ENCODE peak calls at places on chromosomes 6 and 20, in four cellular contexts. One of them, this sample, is unnamed.

GRCh38 chr20:32822189-32822588 is 2.4 kb downstream of the MAPRE1 start:
- DNase-seq in NB4: no peak
- DNase-seq in HepG2: no peak
- DNase-seq in A549: no peak
- DNase-seq in this sample: no peak

GRCh38 chr20:13784893-13785715 is at the start of the genes ESF1 and NDUFAF5:
- DNase-seq in NB4: peak
- DNase-seq in HepG2: peak
- DNase-seq in A549: peak
- DNase-seq in this sample: peak

GRCh38 chr6:125986956-125987617 is 747 bp downstream of the TRMT11 start:
- DNase-seq in NB4: peak
- DNase-seq in HepG2: peak
- DNase-seq in A549: peak
- DNase-seq in this sample: no peak

GRCh38 chr6:20197251-20197650 is 15.0 kb downstream of the MBOAT1 start:
- DNase-seq in NB4: no peak
- DNase-seq in HepG2: no peak
- DNase-seq in A549: no peak
- DNase-seq in this sample: no peak

GRCh38 chr6:168277274-168277669 is 42.3 kb downstream of the DACT2 start:
- DNase-seq in NB4: no peak
- DNase-seq in HepG2: no peak
- DNase-seq in A549: no peak
- DNase-seq in this sample: no peak

GRCh38 chr6:120786256-120786655 is 548.0 kb downstream of the TBC1D32 start:
- DNase-seq in NB4: no peak
- DNase-seq in HepG2: no peak
- DNase-seq in A549: no peak
- DNase-seq in this sample: no peak

GRCh38 chr6:135451617-135452190 is 45.8 kb downstream of the AHI1 start:
- DNase-seq in NB4: peak
- DNase-seq in HepG2: peak
- DNase-seq in A549: no peak
- DNase-seq in this sample: no peak

GRCh38 chr6:121584591-121585369 is 149.3 kb downstream of the GJA1 start:
- DNase-seq in NB4: no peak
- DNase-seq in HepG2: no peak
- DNase-seq in A549: no peak
- DNase-seq in this sample: no peak

GRCh38 chr6:77786935-77787629 is 134.2 kb downstream of the MEI4 start:
- DNase-seq in NB4: no peak
- DNase-seq in HepG2: no peak
- DNase-seq in A549: no peak
- DNase-seq in this sample: no peak

GRCh38 chr20:40293740-40294139 is 395.3 kb downstream of the MAFB start:
- DNase-seq in NB4: no peak
- DNase-seq in HepG2: no peak
- DNase-seq in A549: no peak
- DNase-seq in this sample: no peak

GRCh38 chr6:34658605-34659218 is 37.9 kb downstream of the ILRUN start:
- DNase-seq in NB4: no peak
- DNase-seq in HepG2: no peak
- DNase-seq in A549: no peak
- DNase-seq in this sample: no peak

GRCh38 chr6:13139119-13139518 is 189.2 kb downstream of the TBC1D7 start:
- DNase-seq in NB4: no peak
- DNase-seq in HepG2: no peak
- DNase-seq in A549: no peak
- DNase-seq in this sample: no peak

GRCh38 chr6:113082691-113083090 is 735.6 kb downstream of the RFPL4B start:
- DNase-seq in NB4: no peak
- DNase-seq in HepG2: no peak
- DNase-seq in A549: no peak
- DNase-seq in this sample: no peak

GRCh38 chr6:37011656-37012378 is 6.4 kb downstream of the FGD2 start:
- DNase-seq in NB4: peak
- DNase-seq in HepG2: no peak
- DNase-seq in A549: no peak
- DNase-seq in this sample: no peak

GRCh38 chr20:60565093-60565492 is 606.9 kb downstream of the CDH26 start:
- DNase-seq in NB4: no peak
- DNase-seq in HepG2: no peak
- DNase-seq in A549: no peak
- DNase-seq in this sample: no peak

GRCh38 chr6:123316733-123317323 is 319.9 kb downstream of the TRDN start:
- DNase-seq in NB4: peak
- DNase-seq in HepG2: peak
- DNase-seq in A549: no peak
- DNase-seq in this sample: no peak

GRCh38 chr6:91626935-91627334 is 1040.1 kb upstream of the MAP3K7 start:
- DNase-seq in NB4: no peak
- DNase-seq in HepG2: no peak
- DNase-seq in A549: no peak
- DNase-seq in this sample: no peak

GRCh38 chr6:307874-308273 is 15.6 kb downstream of the DUSP22 start:
- DNase-seq in NB4: no peak
- DNase-seq in HepG2: no peak
- DNase-seq in A549: no peak
- DNase-seq in this sample: peak

GRCh38 chr6:139970591-139970991 is 596.1 kb upstream of the CITED2 start:
- DNase-seq in NB4: no peak
- DNase-seq in HepG2: no peak
- DNase-seq in A549: no peak
- DNase-seq in this sample: no peak

GRCh38 chr6:10205120-10205519 is 209.8 kb downstream of the TFAP2A start:
- DNase-seq in NB4: peak
- DNase-seq in HepG2: no peak
- DNase-seq in A549: no peak
- DNase-seq in this sample: no peak

GRCh38 chr20:35597186-35597585 is 18.4 kb upstream of the SPAG4 start:
- DNase-seq in NB4: no peak
- DNase-seq in HepG2: no peak
- DNase-seq in A549: no peak
- DNase-seq in this sample: no peak

GRCh38 chr6:126657556-126658129 is 317.7 kb downstream of the CENPW start:
- DNase-seq in NB4: peak
- DNase-seq in HepG2: peak
- DNase-seq in A549: peak
- DNase-seq in this sample: no peak

GRCh38 chr20:49459684-49460083 is 22.8 kb downstream of the KCNB1 start:
- DNase-seq in NB4: no peak
- DNase-seq in HepG2: no peak
- DNase-seq in A549: no peak
- DNase-seq in this sample: no peak

GRCh38 chr6:37826188-37826587 is 6.7 kb downstream of the ZFAND3 start:
- DNase-seq in NB4: no peak
- DNase-seq in HepG2: no peak
- DNase-seq in A549: no peak
- DNase-seq in this sample: no peak

GRCh38 chr6:53326372-53327016 is 22.3 kb downstream of the ELOVL5 start:
- DNase-seq in NB4: peak
- DNase-seq in HepG2: no peak
- DNase-seq in A549: peak
- DNase-seq in this sample: no peak

GRCh38 chr20:23212482-23212881 is 126.4 kb upstream of the CD93 start:
- DNase-seq in NB4: no peak
- DNase-seq in HepG2: no peak
- DNase-seq in A549: no peak
- DNase-seq in this sample: peak

GRCh38 chr6:108841377-108841855 is 6.8 kb upstream of the ARMC2 start:
- DNase-seq in NB4: peak
- DNase-seq in HepG2: no peak
- DNase-seq in A549: no peak
- DNase-seq in this sample: no peak

GRCh38 chr6:151448623-151449022 is 3.3 kb downstream of the RMND1 start:
- DNase-seq in NB4: peak
- DNase-seq in HepG2: no peak
- DNase-seq in A549: no peak
- DNase-seq in this sample: no peak

GRCh38 chr6:15443119-15443518 is 197.2 kb downstream of the JARID2 start:
- DNase-seq in NB4: peak
- DNase-seq in HepG2: no peak
- DNase-seq in A549: no peak
- DNase-seq in this sample: no peak
- TF ChIP-seq CTCF in NB4: no peak
- TF ChIP-seq CTCF in HepG2: no peak
- TF ChIP-seq CTCF in A549: no peak
- TF ChIP-seq CTCF in this sample: no peak

GRCh38 chr20:59159091-59159821 is 4.4 kb upstream of the ZNF831 start:
- DNase-seq in NB4: no peak
- DNase-seq in HepG2: no peak
- DNase-seq in A549: no peak
- DNase-seq in this sample: peak
- H3K4me3 ChIP-seq in NB4: no peak
- H3K4me3 ChIP-seq in HepG2: no peak
- H3K4me3 ChIP-seq in A549: no peak
- H3K4me3 ChIP-seq in this sample: no peak

GRCh38 chr6:31727717-31728671 is 1.1 kb downstream of the DDAH2 start:
- DNase-seq in NB4: no peak
- DNase-seq in HepG2: no peak
- DNase-seq in A549: no peak
- DNase-seq in this sample: no peak

GRCh38 chr6:31729515-31729978 is 448 bp upstream of the DDAH2 start:
- DNase-seq in NB4: peak
- DNase-seq in HepG2: peak
- DNase-seq in A549: peak
- DNase-seq in this sample: peak

GRCh38 chr6:31729979-31730630 is 1.0 kb upstream of the DDAH2 start:
- DNase-seq in NB4: peak
- DNase-seq in HepG2: peak
- DNase-seq in A549: peak
- DNase-seq in this sample: peak

GRCh38 chr6:31730631-31731086 is 1.6 kb upstream of the DDAH2 start:
- DNase-seq in NB4: peak
- DNase-seq in HepG2: no peak
- DNase-seq in A549: no peak
- DNase-seq in this sample: no peak

DNA sequence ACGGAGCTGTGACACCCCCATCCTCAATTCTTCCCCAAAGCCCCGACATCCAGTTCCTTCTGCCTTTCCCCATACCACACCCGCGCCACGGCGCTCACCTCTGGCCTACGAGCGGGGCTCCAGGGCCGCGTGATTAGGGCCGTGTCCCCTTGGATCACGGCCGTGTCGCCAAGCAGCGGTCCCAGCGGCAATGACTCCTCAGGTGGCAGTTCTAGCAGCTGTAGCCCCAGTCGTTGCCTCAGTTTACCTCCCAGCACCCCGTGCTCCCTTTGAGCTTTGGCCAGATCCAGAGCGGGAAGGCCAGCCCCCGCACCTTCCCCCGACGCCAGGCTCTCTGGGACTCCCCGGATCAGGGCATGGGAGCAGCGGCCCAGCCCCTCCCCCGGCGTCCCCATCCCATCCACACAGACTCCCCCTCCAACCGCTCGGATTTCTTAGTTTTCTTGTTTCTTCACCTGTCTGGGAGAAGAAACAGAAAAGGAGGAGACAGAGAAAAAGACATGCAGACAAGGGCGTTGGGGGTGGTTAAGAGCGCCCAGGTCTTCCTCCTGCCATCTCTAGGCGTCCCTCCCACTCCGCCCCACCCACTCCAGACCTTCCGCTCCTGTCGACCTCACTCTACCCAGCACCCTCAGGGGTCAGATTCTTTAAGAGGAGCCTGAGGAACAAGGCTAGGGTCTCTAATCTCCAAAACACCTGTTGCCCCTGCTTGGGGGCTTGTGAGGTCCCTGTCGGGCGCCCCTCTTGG is at the start of gene DDAH2:
- DNase-seq in NB4: no peak
- DNase-seq in HepG2: no peak
- DNase-seq in A549: no peak
- DNase-seq in this sample: peak
- TF ChIP-seq POLR2A in NB4: peak
- TF ChIP-seq POLR2A in HepG2: no peak
- TF ChIP-seq POLR2A in A549: no peak
- TF ChIP-seq POLR2A in this sample: no peak

GRCh38 chr6:49526598-49526997 is 23.9 kb upstream of the C6orf141 start:
- DNase-seq in NB4: no peak
- DNase-seq in HepG2: no peak
- DNase-seq in A549: no peak
- DNase-seq in this sample: no peak
- TF ChIP-seq CTCF in NB4: no peak
- TF ChIP-seq CTCF in HepG2: no peak
- TF ChIP-seq CTCF in A549: no peak
- TF ChIP-seq CTCF in this sample: no peak

GRCh38 chr6:136967874-136968752 is 46.0 kb downstream of the SLC35D3 start:
- DNase-seq in NB4: peak
- DNase-seq in HepG2: peak
- DNase-seq in A549: peak
- DNase-seq in this sample: peak
- H3K4me3 ChIP-seq in NB4: no peak
- H3K4me3 ChIP-seq in HepG2: no peak
- H3K4me3 ChIP-seq in A549: no peak
- H3K4me3 ChIP-seq in this sample: no peak